ENCODE peak calls at places on chromosomes 5 and 9, in ten cellular contexts. S is ovary, P is aorta, I is GM12865, Z is GM23338, D is hypothalamus, F is EL, Y is skeletal muscle cell, O is DMS153, H is T-helper 9 cell. X is an unnamed sample.

GRCh38 chr5:172646716-172647285 is 5.7 kb downstream of the NEURL1B start:
- DNase-seq in I (no peak), F (no peak), D (no peak), Z (peak), H (no peak), O (no peak), Y (no peak), P (peak), S (peak), X (peak)

GRCh38 chr9:134585746-134586706 is 55.6 kb upstream of the COL5A1 start:
- DNase-seq in I (no peak), Z (no peak), Y (peak), F (peak), S (no peak), O (no peak), P (peak), H (no peak), D (no peak), X (peak)

GRCh38 chr5:171365351-171365750 is 22.3 kb upstream of the NPM1 start:
- DNase-seq in S (no peak), Z (peak), I (no peak), Y (no peak), F (peak), P (peak), O (no peak), H (no peak), D (no peak), X (peak)

GRCh38 chr9:33202552-33203300 is 35.6 kb upstream of the B4GALT1 start:
- DNase-seq in H (peak), F (peak), Z (peak), O (no peak), S (no peak), Y (peak), D (no peak), I (peak), P (no peak), X (peak)

GRCh38 chr5:132259061-132259851 is 1.8 kb downstream of the PDLIM4 start:
- DNase-seq in Y (peak), Z (no peak), D (no peak), S (peak), H (no peak), I (no peak), O (no peak), P (peak), F (peak), X (peak)

GRCh38 chr9:33184947-33185346 is 17.8 kb upstream of the B4GALT1 start:
- DNase-seq in F (no peak), S (no peak), H (no peak), O (no peak), D (no peak), Y (no peak), I (no peak), Z (no peak), P (no peak), X (no peak)

GRCh38 chr5:76204713-76205112 is 121.5 kb downstream of the SV2C start:
- DNase-seq in Z (peak), I (no peak), H (no peak), D (no peak), F (no peak), Y (no peak), O (no peak), P (no peak), S (no peak), X (no peak)

GRCh38 chr9:69970001-69970531 is 73.6 kb upstream of the MAMDC2 start:
- DNase-seq in Y (no peak), H (no peak), Z (no peak), O (no peak), D (no peak), S (no peak), F (peak), P (no peak), I (no peak), X (peak)

GRCh38 chr5:142222235-142222880 is 102.5 kb downstream of the SPRY4 start:
- DNase-seq in H (no peak), O (no peak), D (no peak), Y (no peak), P (no peak), S (no peak), F (no peak), Z (no peak), I (no peak), X (peak)

GRCh38 chr5:172641359-172642045 is 439 bp downstream of the NEURL1B start:
- DNase-seq in F (peak), O (no peak), Y (no peak), Z (peak), D (no peak), I (no peak), P (peak), S (peak), H (no peak), X (peak)

GRCh38 chr5:79849061-79849460 is 142.0 kb downstream of the MTX3 start:
- DNase-seq in Z (no peak), Y (no peak), F (no peak), I (no peak), D (no peak), S (no peak), H (no peak), P (no peak), O (no peak), X (no peak)

GRCh38 chr5:23717486-23717885 is 210.1 kb downstream of the PRDM9 start:
- DNase-seq in I (no peak), D (no peak), H (no peak), O (no peak), P (no peak), Z (no peak), F (no peak), S (no peak), Y (no peak), X (no peak)

GRCh38 chr5:81395262-81395661 is 1.3 kb upstream of the ACOT12 start:
- DNase-seq in I (no peak), H (no peak), Z (no peak), D (no peak), S (no peak), O (no peak), Y (no peak), F (no peak), P (no peak), X (no peak)

GRCh38 chr5:10894445-10895054 is 133.5 kb upstream of the DAP start:
- DNase-seq in Y (no peak), Z (no peak), O (no peak), H (no peak), I (no peak), F (no peak), D (no peak), P (no peak), S (no peak), X (no peak)

GRCh38 chr5:144011348-144011861 is 159.1 kb downstream of the YIPF5 start:
- DNase-seq in D (no peak), H (no peak), S (no peak), I (no peak), O (no peak), P (no peak), F (no peak), Y (no peak), Z (peak), X (no peak)

GRCh38 chr9:84007662-84008061 is 27.1 kb downstream of the RMI1 start:
- DNase-seq in O (no peak), I (no peak), F (no peak), D (no peak), Z (no peak), P (no peak), H (no peak), Y (no peak), S (no peak), X (no peak)

GRCh38 chr9:7243838-7244237 is 486.1 kb downstream of the KDM4C start:
- DNase-seq in S (no peak), I (no peak), Z (no peak), Y (no peak), H (no peak), F (no peak), O (peak), D (no peak), P (no peak), X (no peak)

GRCh38 chr5:16143361-16144049 is 36.1 kb downstream of the MARCHF11 start:
- DNase-seq in O (no peak), I (no peak), P (no peak), F (peak), S (no peak), Y (no peak), Z (no peak), D (no peak), H (no peak), X (no peak)

GRCh38 chr5:158590936-158591863 is 508.5 kb downstream of the EBF1 start:
- DNase-seq in F (peak), Z (peak), Y (peak), H (no peak), S (peak), P (no peak), D (no peak), O (no peak), I (no peak), X (peak)

GRCh38 chr5:67537439-67538342 is 341.1 kb upstream of the CD180 start:
- DNase-seq in I (no peak), H (no peak), Y (no peak), D (no peak), P (no peak), S (no peak), Z (no peak), F (peak), O (no peak), X (no peak)